ENCODE peak calls at places on chromosomes 3 and 15, in eight cellular contexts. K is epithelial cell of proximal tubule; M is NAMALWA; I is activated effector memory CD4-positive, alpha-beta T cell treated with Interleukin-2 at 50 U/mL for 16 hours; V is 8988T; W is A673; B is NCI-H345; S is astrocyte. G is an unnamed sample.

GRCh38 chr3:194941956-194942483 is 256.3 kb downstream of the FAM43A start:
- DNase-seq in K (no peak), M (no peak), I (no peak), V (no peak), W (peak; percentile 33), B (no peak), S (no peak), G (no peak)

GRCh38 chr3:62093025-62093424 is 280.3 kb downstream of the FEZF2 start:
- DNase-seq in K (no peak), M (no peak), I (no peak), V (no peak), W (no peak), B (no peak), S (no peak), G (no peak)

GRCh38 chr15:68034719-68035293 is 19.3 kb upstream of the PIAS1 start:
- DNase-seq in K (no peak), M (no peak), I (no peak), V (no peak), W (no peak), B (no peak), S (no peak), G (no peak)

GRCh38 chr3:160376681-160377080 is 22.3 kb downstream of the IFT80 start:
- DNase-seq in K (no peak), M (no peak), I (no peak), V (no peak), W (no peak), B (no peak), S (peak; percentile 76), G (peak; percentile 25)

GRCh38 chr3:182370949-182371348 is 422.4 kb upstream of the ATP11B start:
- DNase-seq in K (no peak), M (no peak), I (no peak), V (no peak), W (no peak), B (no peak), S (peak; percentile 84), G (no peak)

GRCh38 chr3:183116051-183116614 is 16.8 kb upstream of the MCCC1 start:
- DNase-seq in K (no peak), M (peak; percentile 99), I (peak; percentile 20), V (peak; percentile 83), W (peak; percentile 69), B (peak; percentile 100), S (no peak), G (peak; percentile 100)

GRCh38 chr15:40591310-40591845 is 2.7 kb upstream of the KNL1 start:
- DNase-seq in K (no peak), M (no peak), I (no peak), V (no peak), W (no peak), B (no peak), S (no peak), G (no peak)

GRCh38 chr3:101632586-101632985 is 44.3 kb downstream of the ZBTB11 start:
- DNase-seq in K (no peak), M (no peak), I (no peak), V (no peak), W (no peak), B (no peak), S (no peak), G (no peak)

GRCh38 chr3:165395188-165395587 is 199.0 kb upstream of the SLITRK3 start:
- DNase-seq in K (no peak), M (no peak), I (no peak), V (no peak), W (no peak), B (no peak), S (no peak), G (no peak)

G was measured in NCI-H2171 treated with DMSO at 0.1 percent for 48 hours.